ENCODE peak calls at places on chromosomes 1 and 21, in six cellular contexts. P is EL, E is epithelial cell of esophagus, V is glutamatergic neuron, M is amniotic stem cell, C is posterior cingulate gyrus. T is an unnamed sample.
A peak's percentile ranks its signal among the peaks of the same experiment; 100 is the strongest.

GRCh38 chr21:44949161-44950015 is 9.6 kb downstream of the SLX9 start:
- DNase-seq in P (peak; percentile 73), E (peak; percentile 79), V (peak; percentile 91), M (peak; percentile 19), C (peak; percentile 79), T (peak; percentile 70)

GRCh38 chr1:217090073-217090911 is 367.1 kb upstream of the ESRRG start:
- DNase-seq in P (no peak), E (no peak), V (no peak), M (no peak), C (peak; percentile 36), T (no peak)

GRCh38 chr1:228993106-228993505 is 257.8 kb downstream of the RHOU start:
- DNase-seq in P (no peak), E (no peak), V (no peak), M (no peak), C (no peak), T (no peak)

GRCh38 chr1:170210142-170210541 is 64.4 kb downstream of the NTMT2 start:
- DNase-seq in P (no peak), E (no peak), V (no peak), M (no peak), C (no peak), T (no peak)

GRCh38 chr1:214445846-214446614 is 105.4 kb downstream of the PTPN14 start:
- DNase-seq in P (peak; percentile 95), E (peak; percentile 49), V (no peak), M (peak; percentile 54), C (no peak), T (peak; percentile 78)

GRCh38 chr1:165116732-165117131 is 239.8 kb downstream of the LMX1A start:
- DNase-seq in P (peak; percentile 85), E (peak; percentile 96), V (no peak), M (peak; percentile 4), C (no peak), T (peak; percentile 92)

GRCh38 chr1:202216691-202217090 is 23.1 kb downstream of the LGR6 start:
- DNase-seq in P (no peak), E (peak; percentile 26), V (no peak), M (no peak), C (no peak), T (no peak)

GRCh38 chr1:53087332-53088285 is 25.6 kb downstream of the PODN start:
- DNase-seq in P (no peak), E (no peak), V (peak; percentile 63), M (no peak), C (no peak), T (no peak)

GRCh38 chr1:84936116-84936810 is 43.3 kb upstream of the LPAR3 start:
- DNase-seq in P (peak; percentile 69), E (peak; percentile 76), V (no peak), M (no peak), C (no peak), T (peak; percentile 54)

GRCh38 chr1:18997508-18997907 is 41.0 kb upstream of the IFFO2 start:
- DNase-seq in P (no peak), E (no peak), V (no peak), M (no peak), C (peak; percentile 63), T (no peak)

GRCh38 chr1:245571872-245572294 is 417.1 kb downstream of the KIF26B start:
- DNase-seq in P (no peak), E (no peak), V (peak; percentile 42), M (no peak), C (no peak), T (no peak)

GRCh38 chr1:10586125-10586524 is 111.4 kb downstream of the PEX14 start:
- DNase-seq in P (no peak), E (no peak), V (no peak), M (no peak), C (peak; percentile 7), T (no peak)

GRCh38 chr1:1019122-1019999 is 559 bp upstream of the AGRN start:
- DNase-seq in P (peak; percentile 87), E (peak; percentile 87), V (peak; percentile 90), M (peak; percentile 69), C (peak; percentile 61), T (peak; percentile 78)

GRCh38 chr1:108848802-108849201 is 8.1 kb downstream of the AKNAD1 start:
- DNase-seq in P (no peak), E (no peak), V (no peak), M (no peak), C (no peak), T (no peak)

GRCh38 chr1:218886472-218886871 is 287.2 kb upstream of the LYPLAL1 start:
- DNase-seq in P (peak; percentile 17), E (peak; percentile 13), V (no peak), M (no peak), C (peak; percentile 11), T (peak; percentile 37)

GRCh38 chr1:185376288-185376687 is 59.2 kb upstream of the IVNS1ABP start:
- DNase-seq in P (no peak), E (no peak), V (no peak), M (no peak), C (no peak), T (no peak)

T was measured in mammary epithelial cell.